ENCODE peak calls at places on chromosomes 2 and 18, in eight cellular contexts. U is heart right ventricle; N is CD4-positive, alpha-beta memory T cell; I is left ventricle myocardium inferior; X is HepG2; A is sigmoid colon; J is GM23248; C is CD8-positive, alpha-beta memory T cell. O is an unnamed sample. For H3K27me3, the result is how much of the 10 kb centered on the place peaks cover.

GRCh38 chr18:70459731-70460130 is 170.9 kb downstream of the SOCS6 start:
- DNase-seq in U (no peak), N (no peak), I (no peak), X (no peak), A (no peak), J (no peak), C (no peak), O (no peak)

GRCh38 chr2:23460228-23460627 is 75.2 kb downstream of the KLHL29 start:
- DNase-seq in U (no peak), N (no peak), I (no peak), X (no peak), A (no peak), J (peak), C (no peak), O (no peak)

GRCh38 chr2:233351423-233351822 is 2.9 kb upstream of the DGKD start:
- DNase-seq in U (no peak), N (no peak), I (no peak), X (no peak), A (no peak), J (peak), C (no peak), O (no peak)

GRCh38 chr2:98769784-98770183 is 38.9 kb upstream of the MGAT4A start:
- DNase-seq in U (no peak), N (peak), I (no peak), X (peak), A (no peak), J (no peak), C (peak), O (no peak)

GRCh38 chr2:96470636-96471035 is 34.5 kb downstream of the NEURL3 start:
- DNase-seq in U (peak), N (peak), I (peak), X (no peak), A (no peak), J (peak), C (peak), O (peak)

GRCh38 chr18:22609642-22610041 is 191.9 kb upstream of the CTAGE1 start:
- DNase-seq in U (peak), N (no peak), I (peak), X (peak), A (no peak), J (peak), C (no peak), O (no peak)

GRCh38 chr2:207876834-207877535 is 107.3 kb upstream of the FZD5 start:
- DNase-seq in U (no peak), N (no peak), I (no peak), X (no peak), A (no peak), J (peak), C (no peak), O (no peak)

GRCh38 chr2:97713296-97714083 is at the start of gene ZAP70:
- DNase-seq in U (no peak), N (peak), I (peak), X (peak), A (peak), J (no peak), C (peak), O (no peak)

GRCh38 chr2:209577376-209578357 is 153.8 kb downstream of the MAP2 start:
- DNase-seq in U (no peak), N (no peak), I (no peak), X (peak), A (no peak), J (peak), C (no peak), O (no peak)

GRCh38 chr18:39951321-39951720 is 2003.7 kb upstream of the PIK3C3 start:
- DNase-seq in U (no peak), N (no peak), I (no peak), X (no peak), A (no peak), J (peak), C (no peak), O (no peak)

GRCh38 chr2:88452980-88453582 is 588 bp upstream of the FOXI3 start:
- DNase-seq in U (no peak), N (no peak), I (no peak), X (no peak), A (no peak), J (no peak), C (no peak), O (no peak)

GRCh38 chr2:230940476-230940815 is 15.4 kb upstream of the GPR55 start:
- DNase-seq in U (no peak), N (no peak), I (no peak), X (no peak), A (no peak), J (no peak), C (no peak), O (no peak)

GRCh38 chr2:27442282-27442980 is at the start of gene KRTCAP3:
- DNase-seq in U (peak), N (peak), I (no peak), X (no peak), A (no peak), J (no peak), C (peak), O (peak)

GRCh38 chr2:31384351-31384750 is 30.2 kb downstream of the XDH start:
- DNase-seq in U (no peak), N (no peak), I (no peak), X (no peak), A (no peak), J (peak), C (no peak), O (no peak)

GRCh38 chr2:95026471-95027368 is 1.2 kb downstream of the MAL start:
- DNase-seq in U (no peak), N (no peak), I (no peak), X (no peak), A (no peak), J (no peak), C (no peak), O (no peak)

GRCh38 chr2:219480004-219480403 is 18.7 kb upstream of the GMPPA start:
- DNase-seq in U (no peak), N (no peak), I (no peak), X (no peak), A (no peak), J (no peak), C (no peak), O (no peak)

GRCh38 chr2:219475697-219476604 is 22.7 kb upstream of the GMPPA start:
- DNase-seq in U (peak), N (peak), I (peak), X (peak), A (peak), J (peak), C (peak), O (no peak)

GRCh38 chr2:219477815-219478214 is 20.9 kb upstream of the GMPPA start:
- DNase-seq in U (peak), N (no peak), I (peak), X (no peak), A (no peak), J (no peak), C (no peak), O (no peak)

GRCh38 chr2:219476605-219477578 is 21.8 kb upstream of the GMPPA start:
- DNase-seq in U (no peak), N (no peak), I (peak), X (no peak), A (no peak), J (no peak), C (no peak), O (peak)

GRCh38 chr2:219478916-219479315 is 19.8 kb upstream of the GMPPA start:
- DNase-seq in U (no peak), N (no peak), I (no peak), X (no peak), A (no peak), J (no peak), C (no peak), O (no peak)
- H3K27me3 ChIP-seq in U (under half), N (under half), I (under half), X (under half), A (under half), J (under half), C (under half), O (under half)

GRCh38 chr2:105102001-105102400 is 64.1 kb downstream of the MRPS9 start:
- DNase-seq in U (no peak), N (no peak), I (no peak), X (no peak), A (no peak), J (no peak), C (no peak), O (no peak)

GRCh38 chr2:105103481-105103880 is 65.6 kb downstream of the MRPS9 start:
- DNase-seq in U (no peak), N (no peak), I (no peak), X (no peak), A (no peak), J (no peak), C (no peak), O (no peak)

GRCh38 chr2:105104208-105104731 is 66.4 kb downstream of the MRPS9 start:
- DNase-seq in U (no peak), N (no peak), I (no peak), X (no peak), A (no peak), J (peak), C (no peak), O (no peak)

GRCh38 chr2:105100064-105100840 is 62.4 kb downstream of the MRPS9 start:
- DNase-seq in U (no peak), N (no peak), I (no peak), X (no peak), A (no peak), J (no peak), C (no peak), O (no peak)

GRCh38 chr2:105102963-105103421 is 65.1 kb downstream of the MRPS9 start:
- DNase-seq in U (no peak), N (no peak), I (no peak), X (peak), A (no peak), J (peak), C (no peak), O (peak)
- H3K27ac ChIP-seq in U (no peak), N (no peak), I (no peak), X (no peak), A (no peak), J (no peak), C (no peak), O (no peak)

DNA sequence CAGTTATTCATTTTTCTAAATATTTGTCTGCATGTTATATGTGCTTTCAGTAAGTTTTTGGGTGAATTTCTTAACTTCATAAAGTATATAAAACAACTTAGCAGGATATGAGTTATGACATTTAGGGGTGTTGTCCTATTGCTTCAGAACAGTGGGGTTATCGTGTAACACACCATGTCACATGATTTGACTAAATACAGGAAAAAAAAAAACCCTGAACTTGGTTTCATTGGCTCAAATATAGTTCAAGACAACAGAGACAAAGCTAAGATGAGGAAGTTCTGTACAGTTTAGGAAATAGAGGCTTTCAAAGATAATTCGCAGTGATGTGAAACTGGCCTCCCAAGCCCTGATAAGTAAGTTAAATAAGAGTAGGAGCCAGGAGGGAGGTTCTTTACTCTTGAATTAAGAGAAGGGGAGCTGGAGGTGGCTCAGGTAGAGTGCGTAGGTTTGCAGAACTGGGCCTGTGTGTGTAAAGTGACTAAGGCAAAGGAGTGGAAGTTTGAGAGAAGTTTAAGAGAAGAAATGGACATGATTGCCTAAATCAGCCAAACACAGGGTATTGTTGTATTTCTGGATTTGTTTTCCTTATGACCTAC is 53.9 kb downstream of the LIMS1 start:
- DNase-seq in U (no peak), N (no peak), I (no peak), X (no peak), A (no peak), J (peak), C (no peak), O (no peak)
- H3K4me3 ChIP-seq in U (no peak), N (no peak), I (no peak), X (no peak), A (no peak), J (no peak), C (no peak), O (no peak)

DNA sequence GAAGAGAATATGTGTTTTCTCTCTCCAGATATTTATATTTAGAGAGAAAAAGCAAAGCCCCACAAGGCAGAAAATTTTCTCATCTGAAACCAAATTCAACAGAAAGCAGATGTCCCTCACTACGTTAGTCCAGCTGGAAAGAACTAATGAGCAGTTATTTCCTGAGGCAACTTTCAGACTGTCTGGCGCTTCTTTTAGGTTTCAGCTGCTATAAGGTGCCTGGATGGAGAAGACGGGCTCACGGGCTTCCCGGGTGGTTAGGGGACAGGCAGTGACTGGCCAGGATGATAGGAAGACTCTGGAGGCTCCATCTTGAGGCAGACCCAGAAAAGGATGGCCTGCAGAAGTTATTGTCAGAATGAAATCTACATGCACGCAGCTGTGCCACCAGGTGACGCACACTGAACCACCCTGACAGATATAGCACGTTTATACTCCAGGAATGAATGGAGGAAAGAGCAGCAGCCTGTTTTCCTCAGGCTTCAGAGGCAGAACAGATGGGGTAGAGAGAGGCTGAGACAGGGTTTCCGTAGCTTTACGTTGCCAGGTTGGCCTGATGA is 50.7 kb downstream of the MRPL35 start:
- DNase-seq in U (no peak), N (no peak), I (no peak), X (peak), A (peak), J (peak), C (no peak), O (no peak)
- H3K27me3 ChIP-seq in U (under half), N (under half), I (under half), X (under half), A (under half), J (under half), C (under half), O (under half)

GRCh38 chr2:37688771-37689468 is 17.5 kb upstream of the CDC42EP3 start:
- DNase-seq in U (no peak), N (no peak), I (no peak), X (no peak), A (no peak), J (no peak), C (no peak), O (no peak)
- H3K27ac ChIP-seq in U (peak), N (no peak), I (peak), X (no peak), A (peak), J (no peak), C (no peak), O (no peak)

GRCh38 chr2:241982711-241983570 is 113.4 kb downstream of the RTP5 start:
- DNase-seq in U (no peak), N (no peak), I (no peak), X (no peak), A (no peak), J (no peak), C (no peak), O (no peak)
- H3K4me3 ChIP-seq in U (no peak), N (no peak), I (no peak), X (no peak), A (no peak), J (no peak), C (no peak), O (no peak)

GRCh38 chr2:136404925-136405324 is 287.0 kb upstream of the CXCR4 start:
- DNase-seq in U (no peak), N (no peak), I (no peak), X (no peak), A (no peak), J (no peak), C (no peak), O (no peak)
- H3K27me3 ChIP-seq in U (half or more), N (under half), I (half or more), X (under half), A (under half), J (under half), C (under half), O (under half)

O was measured in iPS DF 6.9.